ENCODE peak calls at places on chromosomes 1 and 21, in five cellular contexts. One of them, this sample, is unnamed.

GRCh38 chr21:36916718-36917117 is 49.8 kb downstream of the HLCS start:
- DNase-seq in sciatic nerve: no peak
- DNase-seq in anterior cingulate cortex: no peak
- DNase-seq in HFFc6: no peak
- DNase-seq in GM12891: no peak
- DNase-seq in this sample: no peak

GRCh38 chr21:44413566-44414290 is 41.6 kb upstream of the LRRC3 start:
- DNase-seq in sciatic nerve: peak; percentile 45
- DNase-seq in anterior cingulate cortex: no peak
- DNase-seq in HFFc6: no peak
- DNase-seq in GM12891: no peak
- DNase-seq in this sample: no peak

GRCh38 chr1:29658688-29659087 is 422.4 kb downstream of the PTPRU start:
- DNase-seq in sciatic nerve: no peak
- DNase-seq in anterior cingulate cortex: no peak
- DNase-seq in HFFc6: no peak
- DNase-seq in GM12891: no peak
- DNase-seq in this sample: no peak

GRCh38 chr21:27419153-27419552 is 452.3 kb upstream of the ADAMTS5 start:
- DNase-seq in sciatic nerve: no peak
- DNase-seq in anterior cingulate cortex: no peak
- DNase-seq in HFFc6: no peak
- DNase-seq in GM12891: no peak
- DNase-seq in this sample: no peak

GRCh38 chr1:48870596-48870995 is 93.9 kb upstream of the BEND5 start:
- DNase-seq in sciatic nerve: no peak
- DNase-seq in anterior cingulate cortex: no peak
- DNase-seq in HFFc6: no peak
- DNase-seq in GM12891: no peak
- DNase-seq in this sample: no peak

GRCh38 chr1:54499097-54500029 is 48.7 kb upstream of the ACOT11 start:
- DNase-seq in sciatic nerve: peak; percentile 61
- DNase-seq in anterior cingulate cortex: peak; percentile 49
- DNase-seq in HFFc6: peak; percentile 29
- DNase-seq in GM12891: no peak
- DNase-seq in this sample: no peak

GRCh38 chr21:43703068-43703880 is 15.7 kb upstream of the PDXK start:
- DNase-seq in sciatic nerve: no peak
- DNase-seq in anterior cingulate cortex: peak; percentile 18
- DNase-seq in HFFc6: peak; percentile 17
- DNase-seq in GM12891: no peak
- DNase-seq in this sample: no peak

GRCh38 chr1:171500803-171501202 is 15.5 kb downstream of the PRRC2C start:
- DNase-seq in sciatic nerve: no peak
- DNase-seq in anterior cingulate cortex: no peak
- DNase-seq in HFFc6: no peak
- DNase-seq in GM12891: no peak
- DNase-seq in this sample: no peak

GRCh38 chr1:100708476-100709062 is 11.0 kb upstream of the VCAM1 start:
- DNase-seq in sciatic nerve: no peak
- DNase-seq in anterior cingulate cortex: no peak
- DNase-seq in HFFc6: no peak
- DNase-seq in GM12891: no peak
- DNase-seq in this sample: no peak

GRCh38 chr1:231778009-231778719 is 151.6 kb downstream of the DISC1 start:
- DNase-seq in sciatic nerve: no peak
- DNase-seq in anterior cingulate cortex: no peak
- DNase-seq in HFFc6: peak; percentile 25
- DNase-seq in GM12891: no peak
- DNase-seq in this sample: no peak

GRCh38 chr1:162292422-162292849 is 84.2 kb downstream of the SPATA46 start:
- DNase-seq in sciatic nerve: no peak
- DNase-seq in anterior cingulate cortex: no peak
- DNase-seq in HFFc6: peak; percentile 38
- DNase-seq in GM12891: no peak
- DNase-seq in this sample: no peak

GRCh38 chr1:151176514-151177045 is 799 bp upstream of the TMOD4 start:
- DNase-seq in sciatic nerve: no peak
- DNase-seq in anterior cingulate cortex: no peak
- DNase-seq in HFFc6: no peak
- DNase-seq in GM12891: no peak
- DNase-seq in this sample: no peak

GRCh38 chr1:10170362-10170665 is 40.1 kb upstream of the KIF1B start:
- DNase-seq in sciatic nerve: no peak
- DNase-seq in anterior cingulate cortex: no peak
- DNase-seq in HFFc6: no peak
- DNase-seq in GM12891: peak; percentile 25
- DNase-seq in this sample: no peak

GRCh38 chr1:203316626-203317093 is 11.3 kb downstream of the BTG2 start:
- DNase-seq in sciatic nerve: no peak
- DNase-seq in anterior cingulate cortex: no peak
- DNase-seq in HFFc6: peak; percentile 40
- DNase-seq in GM12891: no peak
- DNase-seq in this sample: no peak